ENCODE peak calls at places on chromosomes 11 and 22, in eight cellular contexts. One of them, this sample, is unnamed. For H3K4me1, the result is how much of the 10 kb centered on the place peaks cover.

GRCh38 chr22:48171294-48171693 is 1408.8 kb downstream of the TBC1D22A start:
- DNase-seq in GM23248: no peak
- DNase-seq in lower lobe of right lung: no peak
- DNase-seq in heart right ventricle: no peak
- DNase-seq in tibial nerve: no peak
- DNase-seq in kidney: no peak
- DNase-seq in pancreas: no peak
- DNase-seq in prostate gland: no peak
- DNase-seq in this sample: no peak

GRCh38 chr11:116605543-116605942 is 167.2 kb downstream of the BUD13 start:
- DNase-seq in prostate gland: no peak
- DNase-seq in pancreas: peak
- DNase-seq in heart right ventricle: no peak
- DNase-seq in GM23248: peak
- DNase-seq in tibial nerve: no peak
- DNase-seq in kidney: no peak
- DNase-seq in lower lobe of right lung: no peak
- DNase-seq in this sample: peak

GRCh38 chr22:37237371-37238268 is 6.4 kb downstream of the RAC2 start:
- DNase-seq in lower lobe of right lung: peak
- DNase-seq in pancreas: no peak
- DNase-seq in tibial nerve: no peak
- DNase-seq in kidney: peak
- DNase-seq in GM23248: peak
- DNase-seq in prostate gland: no peak
- DNase-seq in heart right ventricle: no peak
- DNase-seq in this sample: no peak

GRCh38 chr22:38317237-38317994 is at the start of gene CSNK1E:
- DNase-seq in pancreas: peak
- DNase-seq in lower lobe of right lung: peak
- DNase-seq in prostate gland: peak
- DNase-seq in kidney: peak
- DNase-seq in tibial nerve: peak
- DNase-seq in GM23248: peak
- DNase-seq in heart right ventricle: peak
- DNase-seq in this sample: peak

GRCh38 chr11:103714246-103714645 is 322.2 kb upstream of the DDI1 start:
- DNase-seq in pancreas: no peak
- DNase-seq in heart right ventricle: no peak
- DNase-seq in kidney: no peak
- DNase-seq in lower lobe of right lung: no peak
- DNase-seq in GM23248: peak
- DNase-seq in tibial nerve: no peak
- DNase-seq in prostate gland: no peak
- DNase-seq in this sample: no peak

GRCh38 chr11:88174627-88175003 is 628 bp downstream of the RAB38 start:
- DNase-seq in prostate gland: peak
- DNase-seq in tibial nerve: peak
- DNase-seq in pancreas: peak
- DNase-seq in lower lobe of right lung: peak
- DNase-seq in GM23248: peak
- DNase-seq in heart right ventricle: peak
- DNase-seq in kidney: peak
- DNase-seq in this sample: peak

GRCh38 chr22:40898850-40899357 is 37.0 kb upstream of the DNAJB7 start:
- DNase-seq in kidney: no peak
- DNase-seq in heart right ventricle: no peak
- DNase-seq in pancreas: no peak
- DNase-seq in lower lobe of right lung: no peak
- DNase-seq in tibial nerve: no peak
- DNase-seq in GM23248: peak
- DNase-seq in prostate gland: no peak
- DNase-seq in this sample: no peak

GRCh38 chr22:48223488-48224190 is 1461.2 kb downstream of the TBC1D22A start:
- DNase-seq in lower lobe of right lung: no peak
- DNase-seq in pancreas: no peak
- DNase-seq in prostate gland: no peak
- DNase-seq in tibial nerve: no peak
- DNase-seq in GM23248: no peak
- DNase-seq in heart right ventricle: no peak
- DNase-seq in kidney: no peak
- DNase-seq in this sample: no peak

GRCh38 chr11:76232026-76232665 is 25.8 kb upstream of the WNT11 start:
- DNase-seq in lower lobe of right lung: no peak
- DNase-seq in prostate gland: no peak
- DNase-seq in tibial nerve: no peak
- DNase-seq in heart right ventricle: no peak
- DNase-seq in pancreas: no peak
- DNase-seq in kidney: peak
- DNase-seq in GM23248: no peak
- DNase-seq in this sample: peak

GRCh38 chr22:30301995-30302809 is 12.9 kb upstream of the CASTOR1 start:
- DNase-seq in kidney: no peak
- DNase-seq in tibial nerve: no peak
- DNase-seq in heart right ventricle: peak
- DNase-seq in prostate gland: no peak
- DNase-seq in GM23248: peak
- DNase-seq in lower lobe of right lung: peak
- DNase-seq in pancreas: no peak
- DNase-seq in this sample: peak

GRCh38 chr11:95659088-95659487 is 130.5 kb downstream of the FAM76B start:
- DNase-seq in pancreas: no peak
- DNase-seq in lower lobe of right lung: no peak
- DNase-seq in tibial nerve: no peak
- DNase-seq in prostate gland: no peak
- DNase-seq in GM23248: peak
- DNase-seq in kidney: no peak
- DNase-seq in heart right ventricle: no peak
- DNase-seq in this sample: no peak

GRCh38 chr11:69055598-69056516 is 7.1 kb downstream of the TPCN2 start:
- DNase-seq in prostate gland: no peak
- DNase-seq in kidney: peak
- DNase-seq in heart right ventricle: no peak
- DNase-seq in pancreas: no peak
- DNase-seq in tibial nerve: no peak
- DNase-seq in GM23248: no peak
- DNase-seq in lower lobe of right lung: peak
- DNase-seq in this sample: no peak

GRCh38 chr22:35615156-35615555 is 2.0 kb downstream of the MB start:
- DNase-seq in kidney: peak
- DNase-seq in tibial nerve: no peak
- DNase-seq in heart right ventricle: no peak
- DNase-seq in pancreas: no peak
- DNase-seq in lower lobe of right lung: no peak
- DNase-seq in prostate gland: no peak
- DNase-seq in GM23248: peak
- DNase-seq in this sample: no peak

GRCh38 chr11:90134420-90135003 is at the start of gene NAALAD2:
- DNase-seq in tibial nerve: peak
- DNase-seq in lower lobe of right lung: peak
- DNase-seq in GM23248: peak
- DNase-seq in prostate gland: peak
- DNase-seq in heart right ventricle: peak
- DNase-seq in kidney: peak
- DNase-seq in pancreas: peak
- DNase-seq in this sample: peak

GRCh38 chr11:82864268-82864667 is 36.0 kb downstream of the PRCP start:
- DNase-seq in tibial nerve: peak
- DNase-seq in lower lobe of right lung: peak
- DNase-seq in GM23248: peak
- DNase-seq in heart right ventricle: peak
- DNase-seq in kidney: peak
- DNase-seq in pancreas: peak
- DNase-seq in prostate gland: peak
- DNase-seq in this sample: peak

GRCh38 chr22:43197271-43197941 is 10.5 kb upstream of the TTLL12 start:
- DNase-seq in GM23248: peak
- DNase-seq in lower lobe of right lung: no peak
- DNase-seq in kidney: peak
- DNase-seq in pancreas: no peak
- DNase-seq in prostate gland: no peak
- DNase-seq in tibial nerve: no peak
- DNase-seq in heart right ventricle: no peak
- DNase-seq in this sample: no peak

GRCh38 chr11:62559204-62559603 is 12.6 kb upstream of the AHNAK start:
- DNase-seq in tibial nerve: no peak
- DNase-seq in kidney: no peak
- DNase-seq in lower lobe of right lung: no peak
- DNase-seq in pancreas: no peak
- DNase-seq in GM23248: no peak
- DNase-seq in heart right ventricle: no peak
- DNase-seq in prostate gland: no peak
- DNase-seq in this sample: no peak

GRCh38 chr11:20105427-20105826 is 54.8 kb downstream of the DBX1 start:
- DNase-seq in heart right ventricle: no peak
- DNase-seq in lower lobe of right lung: no peak
- DNase-seq in pancreas: no peak
- DNase-seq in prostate gland: no peak
- DNase-seq in tibial nerve: no peak
- DNase-seq in GM23248: no peak
- DNase-seq in kidney: no peak
- DNase-seq in this sample: no peak

GRCh38 chr11:93494341-93494740 is 48.9 kb downstream of the SMCO4 start:
- DNase-seq in tibial nerve: no peak
- DNase-seq in GM23248: no peak
- DNase-seq in lower lobe of right lung: no peak
- DNase-seq in pancreas: no peak
- DNase-seq in kidney: no peak
- DNase-seq in heart right ventricle: no peak
- DNase-seq in prostate gland: no peak
- DNase-seq in this sample: no peak

GRCh38 chr11:33703771-33704170 is 3.1 kb upstream of the C11orf91 start:
- DNase-seq in tibial nerve: no peak
- DNase-seq in GM23248: peak
- DNase-seq in heart right ventricle: no peak
- DNase-seq in kidney: peak
- DNase-seq in lower lobe of right lung: peak
- DNase-seq in prostate gland: no peak
- DNase-seq in pancreas: no peak
- DNase-seq in this sample: no peak

GRCh38 chr22:44736581-44737413 is 15.6 kb upstream of the ARHGAP8 start:
- DNase-seq in kidney: peak
- DNase-seq in prostate gland: no peak
- DNase-seq in heart right ventricle: no peak
- DNase-seq in GM23248: peak
- DNase-seq in pancreas: no peak
- DNase-seq in tibial nerve: no peak
- DNase-seq in lower lobe of right lung: no peak
- DNase-seq in this sample: no peak

GRCh38 chr22:27975381-27976013 is 56.4 kb upstream of the PITPNB start:
- DNase-seq in pancreas: no peak
- DNase-seq in kidney: no peak
- DNase-seq in prostate gland: no peak
- DNase-seq in heart right ventricle: no peak
- DNase-seq in GM23248: peak
- DNase-seq in lower lobe of right lung: no peak
- DNase-seq in tibial nerve: no peak
- DNase-seq in this sample: no peak

DNA sequence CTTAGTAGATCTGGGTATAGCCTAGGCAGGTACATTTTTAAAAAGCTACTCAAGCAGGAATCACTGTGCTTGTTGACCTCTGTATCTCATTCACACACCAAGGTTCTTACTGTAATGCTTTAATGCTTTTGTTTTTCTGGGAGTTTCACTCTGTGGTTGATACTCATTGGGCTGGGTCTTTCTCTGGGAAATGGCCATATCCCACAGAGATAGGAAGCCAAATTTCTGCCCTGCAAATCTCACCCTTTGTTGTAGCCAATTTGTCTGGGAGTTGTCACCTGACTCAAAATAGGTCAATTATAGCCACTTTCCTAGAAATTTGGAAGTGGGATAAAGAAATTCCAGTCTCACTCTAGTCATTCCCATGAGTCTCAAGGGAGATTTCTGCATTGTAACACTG is 195.8 kb upstream of the BDNF start:
- DNase-seq in tibial nerve: no peak
- DNase-seq in pancreas: no peak
- DNase-seq in GM23248: no peak
- DNase-seq in heart right ventricle: no peak
- DNase-seq in kidney: no peak
- DNase-seq in prostate gland: no peak
- DNase-seq in lower lobe of right lung: no peak
- DNase-seq in this sample: no peak
- H3K4me1 ChIP-seq in tibial nerve: under half
- H3K4me1 ChIP-seq in pancreas: under half
- H3K4me1 ChIP-seq in GM23248: under half
- H3K4me1 ChIP-seq in heart right ventricle: under half
- H3K4me1 ChIP-seq in kidney: under half
- H3K4me1 ChIP-seq in prostate gland: under half
- H3K4me1 ChIP-seq in lower lobe of right lung: under half
- H3K4me1 ChIP-seq in this sample: under half

DNA sequence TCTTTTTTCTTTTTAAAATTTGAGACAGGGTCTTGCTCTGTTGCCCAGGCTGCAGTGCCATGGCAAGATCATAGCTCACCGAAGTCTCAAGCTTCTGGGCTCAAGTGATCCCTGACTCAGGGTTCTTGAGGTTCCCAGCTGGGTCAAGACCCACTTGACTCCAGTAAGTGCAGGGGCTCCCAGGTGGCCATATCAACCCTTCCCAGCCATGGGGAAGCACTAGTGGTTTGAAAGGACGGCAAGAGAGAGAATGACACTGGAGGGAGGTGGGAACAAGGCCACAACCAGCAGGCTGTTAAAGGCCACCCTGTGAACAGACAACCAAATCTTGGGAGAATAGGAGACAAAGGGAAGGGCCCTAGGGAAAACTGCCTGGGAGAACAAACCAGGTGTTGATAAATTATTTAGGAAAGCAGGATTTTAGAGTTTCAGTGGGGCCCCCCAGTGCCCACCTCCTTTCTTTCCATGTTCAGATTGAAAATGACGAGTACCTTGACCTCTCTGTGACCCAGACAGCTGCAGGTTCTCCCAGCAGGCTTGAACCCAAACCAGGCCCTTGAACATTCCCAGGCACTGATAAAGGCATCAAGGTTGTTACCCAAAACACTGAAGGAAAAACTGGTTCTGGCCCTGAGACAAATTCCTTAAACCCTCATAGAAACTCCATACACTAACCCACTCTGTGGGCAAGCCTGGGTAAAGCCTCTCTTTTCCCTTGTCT is 28.8 kb downstream of the KLHL22 start:
- DNase-seq in heart right ventricle: no peak
- DNase-seq in tibial nerve: no peak
- DNase-seq in lower lobe of right lung: no peak
- DNase-seq in prostate gland: no peak
- DNase-seq in pancreas: peak
- DNase-seq in GM23248: no peak
- DNase-seq in kidney: peak
- DNase-seq in this sample: no peak
- H3K4me1 ChIP-seq in heart right ventricle: under half
- H3K4me1 ChIP-seq in tibial nerve: under half
- H3K4me1 ChIP-seq in lower lobe of right lung: under half
- H3K4me1 ChIP-seq in prostate gland: under half
- H3K4me1 ChIP-seq in pancreas: under half
- H3K4me1 ChIP-seq in GM23248: under half
- H3K4me1 ChIP-seq in kidney: under half
- H3K4me1 ChIP-seq in this sample: under half

GRCh38 chr11:42598341-42598740 is 713.5 kb upstream of the API5 start:
- DNase-seq in kidney: no peak
- DNase-seq in lower lobe of right lung: no peak
- DNase-seq in GM23248: no peak
- DNase-seq in pancreas: no peak
- DNase-seq in prostate gland: no peak
- DNase-seq in heart right ventricle: no peak
- DNase-seq in tibial nerve: no peak
- DNase-seq in this sample: no peak
- H3K4me1 ChIP-seq in kidney: under half
- H3K4me1 ChIP-seq in lower lobe of right lung: under half
- H3K4me1 ChIP-seq in GM23248: under half
- H3K4me1 ChIP-seq in pancreas: under half
- H3K4me1 ChIP-seq in prostate gland: under half
- H3K4me1 ChIP-seq in heart right ventricle: under half
- H3K4me1 ChIP-seq in tibial nerve: under half
- H3K4me1 ChIP-seq in this sample: under half

GRCh38 chr11:128906185-128907065 is 15.3 kb downstream of the KCNJ5 start:
- DNase-seq in lower lobe of right lung: no peak
- DNase-seq in GM23248: no peak
- DNase-seq in tibial nerve: no peak
- DNase-seq in kidney: peak
- DNase-seq in heart right ventricle: no peak
- DNase-seq in pancreas: no peak
- DNase-seq in prostate gland: no peak
- DNase-seq in this sample: no peak
- H3K4me1 ChIP-seq in lower lobe of right lung: half or more
- H3K4me1 ChIP-seq in GM23248: under half
- H3K4me1 ChIP-seq in tibial nerve: under half
- H3K4me1 ChIP-seq in kidney: under half
- H3K4me1 ChIP-seq in heart right ventricle: under half
- H3K4me1 ChIP-seq in pancreas: under half
- H3K4me1 ChIP-seq in prostate gland: under half
- H3K4me1 ChIP-seq in this sample: under half

This sample was measured in colonic mucosa.